ENCODE peak calls at places on chromosomes 3 and 15, in six cellular contexts. E is fibroblast of mammary gland; L is stimulated activated CD8-positive, alpha-beta memory T cell treated with anti-CD3 and anti-CD28 coated beads, Interleukin-7, amount 100 ng/mL, for 24 hours; W is AML-193; Z is SHP77; A is activated CD4-positive, alpha-beta T cell treated with anti-CD3 and anti-CD28 coated beads for 48 hours. P is an unnamed sample.

GRCh38 chr15:94229591-94230365 is 1.6 kb upstream of the MCTP2 start:
- DNase-seq in E (no peak), W (peak; percentile 37), A (peak; percentile 65), L (no peak), Z (no peak), P (no peak)

GRCh38 chr15:80151148-80151547 is 1.7 kb upstream of the FAH start:
- DNase-seq in E (no peak), Z (no peak), L (no peak), W (no peak), A (no peak), P (no peak)

GRCh38 chr15:68501616-68502015 is 69.7 kb upstream of the ITGA11 start:
- DNase-seq in A (no peak), W (no peak), E (no peak), Z (no peak), L (no peak), P (no peak)

GRCh38 chr3:192122832-192123594 is 604.3 kb downstream of the FGF12 start:
- DNase-seq in E (no peak), A (no peak), L (no peak), W (no peak), Z (no peak), P (no peak)

GRCh38 chr15:80489030-80489594 is 84.9 kb downstream of the ARNT2 start:
- DNase-seq in Z (no peak), W (no peak), L (no peak), E (peak; percentile 95), A (no peak), P (no peak)

GRCh38 chr3:14505803-14506500 is 34.2 kb downstream of the GRIP2 start:
- DNase-seq in L (no peak), W (no peak), A (no peak), Z (no peak), E (no peak), P (no peak)

GRCh38 chr3:56758539-56758981 is 43.2 kb downstream of the ARHGEF3 start:
- DNase-seq in E (peak; percentile 93), W (peak; percentile 98), Z (no peak), L (no peak), A (peak; percentile 51), P (no peak)

GRCh38 chr3:126999383-126999782 is 16.5 kb downstream of the PLXNA1 start:
- DNase-seq in L (no peak), W (no peak), Z (no peak), A (no peak), E (no peak), P (no peak)

GRCh38 chr3:129410971-129411370 is 17.5 kb downstream of the EFCAB12 start:
- DNase-seq in E (no peak), A (no peak), L (no peak), Z (no peak), W (no peak), P (no peak)

GRCh38 chr15:101807345-101807945 is 4.1 kb downstream of the OR4F6 start:
- DNase-seq in Z (no peak), E (peak; percentile 72), L (no peak), W (no peak), A (no peak), P (no peak)

GRCh38 chr3:8752832-8753231 is 16.6 kb downstream of the OXTR start:
- DNase-seq in L (no peak), W (no peak), A (no peak), Z (no peak), E (no peak), P (no peak)

GRCh38 chr3:137948400-137949072 is 61.4 kb upstream of the CLDN18 start:
- DNase-seq in L (no peak), Z (no peak), W (no peak), E (no peak), A (no peak), P (no peak)

GRCh38 chr15:60865507-60865906 is 363.6 kb downstream of the RORA start:
- DNase-seq in A (no peak), L (no peak), Z (no peak), E (peak; percentile 87), W (no peak), P (no peak)

GRCh38 chr15:39784125-39784524 is 1.5 kb upstream of the FSIP1 start:
- DNase-seq in A (no peak), W (no peak), L (no peak), Z (no peak), E (peak; percentile 64), P (no peak)

GRCh38 chr3:118990818-118991560 is 43.7 kb downstream of the IGSF11 start:
- DNase-seq in A (no peak), E (no peak), L (no peak), Z (no peak), W (no peak), P (no peak)

GRCh38 chr15:25134546-25134945 is 179.8 kb downstream of the SNRPN start:
- DNase-seq in Z (no peak), L (no peak), W (no peak), A (no peak), E (no peak), P (no peak)

GRCh38 chr3:53255360-53255774 is 455 bp downstream of the TKT start:
- DNase-seq in E (no peak), A (peak; percentile 52), Z (no peak), L (peak; percentile 4), W (no peak), P (no peak)

GRCh38 chr3:189304465-189305341 is 132.9 kb downstream of the TPRG1 start:
- DNase-seq in A (peak; percentile 48), W (no peak), E (no peak), Z (peak; percentile 80), L (no peak), P (peak; percentile 56)

GRCh38 chr15:98785796-98786581 is 137.7 kb downstream of the IGF1R start:
- DNase-seq in L (no peak), Z (no peak), E (no peak), A (peak; percentile 20), W (no peak), P (no peak)

GRCh38 chr15:91849749-91850161 is 3.8 kb upstream of the SLCO3A1 start:
- DNase-seq in A (no peak), L (no peak), E (peak; percentile 71), Z (no peak), W (peak; percentile 79), P (no peak)

GRCh38 chr3:66106788-66107187 is 68.1 kb upstream of the MAGI1 start:
- DNase-seq in W (no peak), Z (no peak), E (no peak), A (no peak), L (no peak), P (no peak)

GRCh38 chr3:72996473-72997333 is at the start of gene PPP4R2:
- DNase-seq in Z (peak; percentile 79), A (peak; percentile 94), W (peak; percentile 87), E (peak; percentile 81), L (peak; percentile 81), P (peak; percentile 95)

GRCh38 chr3:152574461-152575079 is 260.4 kb upstream of the P2RY1 start:
- DNase-seq in A (peak; percentile 52), E (peak; percentile 75), W (peak; percentile 76), Z (peak; percentile 7), L (no peak), P (no peak)

GRCh38 chr3:183449391-183449790 is 21.0 kb upstream of the MCF2L2 start:
- DNase-seq in Z (no peak), L (no peak), A (no peak), E (no peak), W (peak; percentile 37), P (no peak)

GRCh38 chr15:101207867-101208288 is 44.0 kb downstream of the CHSY1 start:
- DNase-seq in L (no peak), W (peak; percentile 65), Z (no peak), A (peak; percentile 34), E (peak; percentile 93), P (no peak)

GRCh38 chr3:108441528-108441927 is 68.9 kb downstream of the MYH15 start:
- DNase-seq in E (peak; percentile 12), A (no peak), W (no peak), L (no peak), Z (no peak), P (no peak)

GRCh38 chr3:196055683-196056270 is 26.1 kb downstream of the TFRC start:
- DNase-seq in L (no peak), Z (no peak), W (peak; percentile 79), A (no peak), E (peak; percentile 15), P (peak; percentile 37)

GRCh38 chr3:195885036-195885871 is 23.1 kb downstream of the TNK2 start:
- DNase-seq in E (no peak), W (no peak), A (no peak), Z (no peak), L (no peak), P (peak; percentile 47)

GRCh38 chr15:82726816-82727215 is 17.1 kb upstream of the AP3B2 start:
- DNase-seq in W (no peak), Z (no peak), L (no peak), E (no peak), A (no peak), P (no peak)

GRCh38 chr3:98434412-98434811 is 28.6 kb upstream of the OR5K1 start:
- DNase-seq in E (no peak), L (no peak), Z (no peak), A (no peak), W (no peak), P (no peak)

GRCh38 chr15:101455291-101455916 is 34.1 kb downstream of the PCSK6 start:
- DNase-seq in W (peak; percentile 56), Z (no peak), L (no peak), E (peak; percentile 58), A (peak; percentile 9), P (no peak)